ENCODE peak calls at places on chromosomes 11 and 22, in eight cellular contexts. R is IMR-90; P is EH; K is HFF-Myc; T is M059J; F is AG08395; Z is activated CD4-positive, alpha-beta T cell treated with anti-CD3 and anti-CD28 coated beads, Interleukin-2, amount 50 U/mL, for 1 hour; C is T-helper 9 cell. M is an unnamed sample.

GRCh38 chr11:32643526-32643925 is 59.9 kb downstream of the EIF3M start:
- DNase-seq in C (no peak), K (no peak), F (no peak), P (peak; percentile 3), R (peak; percentile 28), Z (no peak), T (peak; percentile 55), M (no peak)

GRCh38 chr11:94553938-94554337 is 10.2 kb downstream of the FUT4 start:
- DNase-seq in C (no peak), P (peak; percentile 47), K (peak; percentile 85), T (peak; percentile 83), F (no peak), Z (no peak), R (peak; percentile 91), M (no peak)

GRCh38 chr11:45897556-45897955 is 9.5 kb downstream of the FREY1 start:
- DNase-seq in P (no peak), K (no peak), C (no peak), F (no peak), T (no peak), Z (no peak), R (no peak), M (no peak)

GRCh38 chr11:59776210-59777066 is 21.3 kb downstream of the STX3 start:
- DNase-seq in T (peak; percentile 96), K (no peak), P (peak; percentile 47), C (no peak), Z (no peak), R (peak; percentile 78), F (no peak), M (no peak)

GRCh38 chr22:29827091-29827490 is 11.0 kb downstream of the ASCC2 start:
- DNase-seq in C (no peak), F (no peak), T (no peak), K (no peak), R (no peak), Z (no peak), P (no peak), M (no peak)

GRCh38 chr11:63508009-63508408 is 2.1 kb downstream of the LGALS12 start:
- DNase-seq in C (no peak), F (peak; percentile 36), K (no peak), T (peak; percentile 61), R (no peak), P (peak; percentile 36), Z (no peak), M (no peak)

GRCh38 chr11:71433648-71434450 is 14.3 kb downstream of the DHCR7 start:
- DNase-seq in C (no peak), P (no peak), K (no peak), T (no peak), Z (no peak), R (no peak), F (no peak), M (no peak)

GRCh38 chr22:45351956-45352355 is 42.2 kb downstream of the FAM118A start:
- DNase-seq in C (no peak), F (no peak), P (no peak), R (no peak), T (no peak), K (no peak), Z (no peak), M (no peak)

GRCh38 chr11:76839326-76839725 is 21.4 kb upstream of the ACER3 start:
- DNase-seq in P (no peak), C (no peak), F (no peak), Z (no peak), T (peak; percentile 32), K (no peak), R (no peak), M (no peak)

GRCh38 chr22:43226368-43226979 is 39.5 kb upstream of the TTLL12 start:
- DNase-seq in R (peak; percentile 22), K (no peak), C (no peak), P (peak; percentile 69), T (no peak), Z (no peak), F (peak; percentile 83), M (no peak)

M was measured in effector CD8-positive, alpha-beta T cell.